ENCODE peak calls at places on chromosomes 4 and X, in nine cellular contexts. One of them, this sample, is unnamed.

GRCh38 chr4:89070041-89070440 is 13.1 kb upstream of the FAM13A start:
- DNase-seq in A549: no peak
- DNase-seq in nephron progenitor cell: no peak
- DNase-seq in progenitor cell of endocrine pancreas: no peak
- DNase-seq in cardiac muscle cell: no peak
- DNase-seq in type B pancreatic cell: no peak
- DNase-seq in AG09319: no peak
- DNase-seq in fibroblast of pulmonary artery: no peak
- DNase-seq in dorsolateral prefrontal cortex: no peak
- DNase-seq in this sample: no peak

GRCh38 chr4:1445716-1446445 is 39.6 kb upstream of the NKX1-1 start:
- DNase-seq in A549: no peak
- DNase-seq in nephron progenitor cell: no peak
- DNase-seq in progenitor cell of endocrine pancreas: no peak
- DNase-seq in cardiac muscle cell: no peak
- DNase-seq in type B pancreatic cell: no peak
- DNase-seq in AG09319: no peak
- DNase-seq in fibroblast of pulmonary artery: no peak
- DNase-seq in dorsolateral prefrontal cortex: no peak
- DNase-seq in this sample: no peak

GRCh38 chr4:6839579-6839978 is 57.1 kb downstream of the KIAA0232 start:
- DNase-seq in A549: no peak
- DNase-seq in nephron progenitor cell: no peak
- DNase-seq in progenitor cell of endocrine pancreas: no peak
- DNase-seq in cardiac muscle cell: no peak
- DNase-seq in type B pancreatic cell: no peak
- DNase-seq in AG09319: no peak
- DNase-seq in fibroblast of pulmonary artery: no peak
- DNase-seq in dorsolateral prefrontal cortex: no peak
- DNase-seq in this sample: no peak

GRCh38 chr4:145840801-145841200 is 97.8 kb downstream of the ZNF827 start:
- DNase-seq in A549: no peak
- DNase-seq in nephron progenitor cell: no peak
- DNase-seq in progenitor cell of endocrine pancreas: no peak
- DNase-seq in cardiac muscle cell: no peak
- DNase-seq in type B pancreatic cell: no peak
- DNase-seq in AG09319: no peak
- DNase-seq in fibroblast of pulmonary artery: no peak
- DNase-seq in dorsolateral prefrontal cortex: no peak
- DNase-seq in this sample: no peak

GRCh38 chrX:39336709-39337294 is 535.5 kb downstream of the MID1IP1 start:
- DNase-seq in A549: no peak
- DNase-seq in nephron progenitor cell: no peak
- DNase-seq in progenitor cell of endocrine pancreas: no peak
- DNase-seq in cardiac muscle cell: no peak
- DNase-seq in type B pancreatic cell: no peak
- DNase-seq in AG09319: no peak
- DNase-seq in fibroblast of pulmonary artery: no peak
- DNase-seq in dorsolateral prefrontal cortex: no peak
- DNase-seq in this sample: no peak

GRCh38 chr4:14399919-14400706 is 602.2 kb upstream of the CPEB2 start:
- DNase-seq in A549: no peak
- DNase-seq in nephron progenitor cell: no peak
- DNase-seq in progenitor cell of endocrine pancreas: no peak
- DNase-seq in cardiac muscle cell: no peak
- DNase-seq in type B pancreatic cell: no peak
- DNase-seq in AG09319: no peak
- DNase-seq in fibroblast of pulmonary artery: no peak
- DNase-seq in dorsolateral prefrontal cortex: no peak
- DNase-seq in this sample: no peak

GRCh38 chrX:69055193-69055592 is 110.1 kb downstream of the PJA1 start:
- DNase-seq in A549: no peak
- DNase-seq in nephron progenitor cell: no peak
- DNase-seq in progenitor cell of endocrine pancreas: no peak
- DNase-seq in cardiac muscle cell: no peak
- DNase-seq in type B pancreatic cell: no peak
- DNase-seq in AG09319: no peak
- DNase-seq in fibroblast of pulmonary artery: no peak
- DNase-seq in dorsolateral prefrontal cortex: no peak
- DNase-seq in this sample: no peak

GRCh38 chrX:106302304-106302703 is 134.2 kb downstream of the PWWP3B start:
- DNase-seq in A549: no peak
- DNase-seq in nephron progenitor cell: no peak
- DNase-seq in progenitor cell of endocrine pancreas: no peak
- DNase-seq in cardiac muscle cell: peak
- DNase-seq in type B pancreatic cell: no peak
- DNase-seq in AG09319: no peak
- DNase-seq in fibroblast of pulmonary artery: peak
- DNase-seq in dorsolateral prefrontal cortex: no peak
- DNase-seq in this sample: no peak

GRCh38 chr4:151371045-151371605 is 37.9 kb upstream of the FHIP1A start:
- DNase-seq in A549: no peak
- DNase-seq in nephron progenitor cell: no peak
- DNase-seq in progenitor cell of endocrine pancreas: no peak
- DNase-seq in cardiac muscle cell: peak
- DNase-seq in type B pancreatic cell: no peak
- DNase-seq in AG09319: peak
- DNase-seq in fibroblast of pulmonary artery: no peak
- DNase-seq in dorsolateral prefrontal cortex: no peak
- DNase-seq in this sample: no peak

GRCh38 chrX:54812306-54812705 is 4.8 kb downstream of the MAGED2 start:
- DNase-seq in A549: no peak
- DNase-seq in nephron progenitor cell: no peak
- DNase-seq in progenitor cell of endocrine pancreas: no peak
- DNase-seq in cardiac muscle cell: no peak
- DNase-seq in type B pancreatic cell: no peak
- DNase-seq in AG09319: no peak
- DNase-seq in fibroblast of pulmonary artery: no peak
- DNase-seq in dorsolateral prefrontal cortex: no peak
- DNase-seq in this sample: no peak

GRCh38 chr4:100114909-100115308 is 75.4 kb downstream of the DDIT4L start:
- DNase-seq in A549: no peak
- DNase-seq in nephron progenitor cell: no peak
- DNase-seq in progenitor cell of endocrine pancreas: no peak
- DNase-seq in cardiac muscle cell: no peak
- DNase-seq in type B pancreatic cell: no peak
- DNase-seq in AG09319: no peak
- DNase-seq in fibroblast of pulmonary artery: no peak
- DNase-seq in dorsolateral prefrontal cortex: no peak
- DNase-seq in this sample: no peak

GRCh38 chr4:40530961-40531635 is 98.6 kb downstream of the RBM47 start:
- DNase-seq in A549: no peak
- DNase-seq in nephron progenitor cell: no peak
- DNase-seq in progenitor cell of endocrine pancreas: no peak
- DNase-seq in cardiac muscle cell: no peak
- DNase-seq in type B pancreatic cell: no peak
- DNase-seq in AG09319: no peak
- DNase-seq in fibroblast of pulmonary artery: no peak
- DNase-seq in dorsolateral prefrontal cortex: no peak
- DNase-seq in this sample: no peak

GRCh38 chrX:45756562-45756961 is 555.9 kb upstream of the DIPK2B start:
- DNase-seq in A549: no peak
- DNase-seq in nephron progenitor cell: no peak
- DNase-seq in progenitor cell of endocrine pancreas: no peak
- DNase-seq in cardiac muscle cell: no peak
- DNase-seq in type B pancreatic cell: no peak
- DNase-seq in AG09319: no peak
- DNase-seq in fibroblast of pulmonary artery: no peak
- DNase-seq in dorsolateral prefrontal cortex: no peak
- DNase-seq in this sample: no peak

GRCh38 chrX:30971761-30972603 is 82.9 kb upstream of the TAB3 start:
- DNase-seq in A549: peak
- DNase-seq in nephron progenitor cell: peak
- DNase-seq in progenitor cell of endocrine pancreas: no peak
- DNase-seq in cardiac muscle cell: peak
- DNase-seq in type B pancreatic cell: no peak
- DNase-seq in AG09319: peak
- DNase-seq in fibroblast of pulmonary artery: peak
- DNase-seq in dorsolateral prefrontal cortex: peak
- DNase-seq in this sample: no peak

GRCh38 chr4:81407726-81408125 is 64.0 kb downstream of the RASGEF1B start:
- DNase-seq in A549: no peak
- DNase-seq in nephron progenitor cell: no peak
- DNase-seq in progenitor cell of endocrine pancreas: no peak
- DNase-seq in cardiac muscle cell: no peak
- DNase-seq in type B pancreatic cell: no peak
- DNase-seq in AG09319: no peak
- DNase-seq in fibroblast of pulmonary artery: no peak
- DNase-seq in dorsolateral prefrontal cortex: no peak
- DNase-seq in this sample: no peak

GRCh38 chr4:112927544-112927943 is 121.9 kb upstream of the ANK2 start:
- DNase-seq in A549: no peak
- DNase-seq in nephron progenitor cell: no peak
- DNase-seq in progenitor cell of endocrine pancreas: no peak
- DNase-seq in cardiac muscle cell: peak
- DNase-seq in type B pancreatic cell: no peak
- DNase-seq in AG09319: no peak
- DNase-seq in fibroblast of pulmonary artery: peak
- DNase-seq in dorsolateral prefrontal cortex: no peak
- DNase-seq in this sample: no peak

GRCh38 chr4:45453258-45453841 is 670.5 kb downstream of the GABRG1 start:
- DNase-seq in A549: no peak
- DNase-seq in nephron progenitor cell: peak
- DNase-seq in progenitor cell of endocrine pancreas: no peak
- DNase-seq in cardiac muscle cell: peak
- DNase-seq in type B pancreatic cell: no peak
- DNase-seq in AG09319: no peak
- DNase-seq in fibroblast of pulmonary artery: peak
- DNase-seq in dorsolateral prefrontal cortex: no peak
- DNase-seq in this sample: no peak
- TF ChIP-seq CTCF in A549: no peak
- TF ChIP-seq CTCF in nephron progenitor cell: peak
- TF ChIP-seq CTCF in progenitor cell of endocrine pancreas: peak
- TF ChIP-seq CTCF in cardiac muscle cell: peak
- TF ChIP-seq CTCF in type B pancreatic cell: peak
- TF ChIP-seq CTCF in AG09319: no peak
- TF ChIP-seq CTCF in fibroblast of pulmonary artery: peak
- TF ChIP-seq CTCF in dorsolateral prefrontal cortex: peak
- TF ChIP-seq CTCF in this sample: peak

GRCh38 chr4:80124246-80125211 is 51.5 kb upstream of the ANTXR2 start:
- DNase-seq in A549: no peak
- DNase-seq in nephron progenitor cell: no peak
- DNase-seq in progenitor cell of endocrine pancreas: no peak
- DNase-seq in cardiac muscle cell: no peak
- DNase-seq in type B pancreatic cell: no peak
- DNase-seq in AG09319: no peak
- DNase-seq in fibroblast of pulmonary artery: no peak
- DNase-seq in dorsolateral prefrontal cortex: no peak
- DNase-seq in this sample: no peak

GRCh38 chr4:80127870-80128419 is 54.9 kb upstream of the ANTXR2 start:
- DNase-seq in A549: no peak
- DNase-seq in nephron progenitor cell: no peak
- DNase-seq in progenitor cell of endocrine pancreas: no peak
- DNase-seq in cardiac muscle cell: no peak
- DNase-seq in type B pancreatic cell: no peak
- DNase-seq in AG09319: no peak
- DNase-seq in fibroblast of pulmonary artery: no peak
- DNase-seq in dorsolateral prefrontal cortex: no peak
- DNase-seq in this sample: no peak

GRCh38 chr4:80128941-80129340 is 55.9 kb upstream of the ANTXR2 start:
- DNase-seq in A549: no peak
- DNase-seq in nephron progenitor cell: no peak
- DNase-seq in progenitor cell of endocrine pancreas: no peak
- DNase-seq in cardiac muscle cell: no peak
- DNase-seq in type B pancreatic cell: no peak
- DNase-seq in AG09319: no peak
- DNase-seq in fibroblast of pulmonary artery: no peak
- DNase-seq in dorsolateral prefrontal cortex: no peak
- DNase-seq in this sample: no peak

GRCh38 chr4:80126435-80126834 is 53.4 kb upstream of the ANTXR2 start:
- DNase-seq in A549: no peak
- DNase-seq in nephron progenitor cell: no peak
- DNase-seq in progenitor cell of endocrine pancreas: no peak
- DNase-seq in cardiac muscle cell: no peak
- DNase-seq in type B pancreatic cell: no peak
- DNase-seq in AG09319: no peak
- DNase-seq in fibroblast of pulmonary artery: no peak
- DNase-seq in dorsolateral prefrontal cortex: no peak
- DNase-seq in this sample: no peak

DNA sequence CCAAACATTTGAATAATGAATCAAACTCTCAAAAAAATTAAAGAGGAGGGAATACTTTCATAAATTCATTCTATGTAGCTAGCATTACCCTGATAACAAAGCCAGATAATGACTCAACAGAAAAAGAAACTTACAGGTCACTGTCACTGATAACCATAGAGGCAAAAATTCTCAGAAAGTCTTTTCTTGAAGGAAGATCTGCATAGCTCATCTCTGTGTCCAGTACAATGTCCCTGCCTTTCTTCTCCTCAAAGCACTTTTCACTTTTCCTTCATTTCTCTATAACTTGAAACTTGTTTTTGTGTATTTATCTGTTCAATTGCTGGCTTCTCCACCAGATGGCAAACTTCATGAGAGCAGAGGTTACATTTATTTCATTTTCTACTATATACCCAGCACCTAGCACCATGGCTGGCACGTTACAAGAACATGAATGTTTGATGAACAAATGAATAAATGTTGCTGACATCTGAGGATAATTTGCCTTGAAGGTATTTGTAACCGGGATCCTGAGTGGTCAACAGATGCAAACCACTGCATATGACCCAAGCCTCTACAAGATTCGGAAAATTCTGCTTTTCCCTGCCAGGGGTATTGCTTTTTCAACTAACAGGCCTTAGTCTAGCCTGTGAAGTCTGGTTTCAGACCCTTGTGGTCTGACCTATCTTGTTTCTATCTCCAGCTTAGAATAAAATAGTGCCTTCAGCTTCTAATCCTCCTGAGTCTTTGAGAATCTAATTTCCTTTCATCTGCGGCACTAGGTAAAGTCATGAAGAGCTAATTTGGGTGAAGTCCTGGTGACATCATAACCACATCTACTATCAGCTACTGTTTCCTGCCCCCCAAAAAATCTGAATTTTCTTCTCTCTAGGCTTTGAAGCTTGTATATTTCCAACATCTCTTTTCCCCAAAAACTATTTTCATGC is 52.5 kb upstream of the ANTXR2 start:
- DNase-seq in A549: no peak
- DNase-seq in nephron progenitor cell: no peak
- DNase-seq in progenitor cell of endocrine pancreas: no peak
- DNase-seq in cardiac muscle cell: peak
- DNase-seq in type B pancreatic cell: no peak
- DNase-seq in AG09319: no peak
- DNase-seq in fibroblast of pulmonary artery: peak
- DNase-seq in dorsolateral prefrontal cortex: no peak
- DNase-seq in this sample: no peak
- TF ChIP-seq CTCF in A549: no peak
- TF ChIP-seq CTCF in nephron progenitor cell: no peak
- TF ChIP-seq CTCF in progenitor cell of endocrine pancreas: peak
- TF ChIP-seq CTCF in cardiac muscle cell: peak
- TF ChIP-seq CTCF in type B pancreatic cell: peak
- TF ChIP-seq CTCF in AG09319: peak
- TF ChIP-seq CTCF in fibroblast of pulmonary artery: peak
- TF ChIP-seq CTCF in dorsolateral prefrontal cortex: peak
- TF ChIP-seq CTCF in this sample: peak

GRCh38 chrX:97026406-97026805 is 142.7 kb downstream of the RPA4 start:
- DNase-seq in A549: no peak
- DNase-seq in nephron progenitor cell: no peak
- DNase-seq in progenitor cell of endocrine pancreas: no peak
- DNase-seq in cardiac muscle cell: peak
- DNase-seq in type B pancreatic cell: no peak
- DNase-seq in AG09319: no peak
- DNase-seq in fibroblast of pulmonary artery: peak
- DNase-seq in dorsolateral prefrontal cortex: no peak
- DNase-seq in this sample: no peak
- TF ChIP-seq CTCF in A549: peak
- TF ChIP-seq CTCF in nephron progenitor cell: peak
- TF ChIP-seq CTCF in progenitor cell of endocrine pancreas: peak
- TF ChIP-seq CTCF in cardiac muscle cell: peak
- TF ChIP-seq CTCF in type B pancreatic cell: peak
- TF ChIP-seq CTCF in AG09319: no peak
- TF ChIP-seq CTCF in fibroblast of pulmonary artery: peak
- TF ChIP-seq CTCF in dorsolateral prefrontal cortex: peak
- TF ChIP-seq CTCF in this sample: no peak

GRCh38 chrX:107775000-107775733 is 420 bp downstream of the TSC22D3 start:
- DNase-seq in A549: peak
- DNase-seq in nephron progenitor cell: no peak
- DNase-seq in progenitor cell of endocrine pancreas: no peak
- DNase-seq in cardiac muscle cell: no peak
- DNase-seq in type B pancreatic cell: no peak
- DNase-seq in AG09319: no peak
- DNase-seq in fibroblast of pulmonary artery: no peak
- DNase-seq in dorsolateral prefrontal cortex: no peak
- DNase-seq in this sample: no peak
- TF ChIP-seq CTCF in A549: no peak
- TF ChIP-seq CTCF in nephron progenitor cell: no peak
- TF ChIP-seq CTCF in progenitor cell of endocrine pancreas: no peak
- TF ChIP-seq CTCF in cardiac muscle cell: no peak
- TF ChIP-seq CTCF in type B pancreatic cell: peak
- TF ChIP-seq CTCF in AG09319: no peak
- TF ChIP-seq CTCF in fibroblast of pulmonary artery: no peak
- TF ChIP-seq CTCF in dorsolateral prefrontal cortex: no peak
- TF ChIP-seq CTCF in this sample: no peak